ENCODE peak calls at places on chromosomes 12 and 14, in seven cellular contexts. J, P, W, Y, A, C and I are unnamed samples. For H3K4me1 and H3K36me3, the result is how much of the 10 kb centered on the place peaks cover.

GRCh38 chr12:51171884-51172514 is 936 bp downstream of the TFCP2 start:
- DNase-seq in J (no peak), P (no peak), W (no peak), Y (peak), A (no peak), C (peak), I (no peak)

GRCh38 chr14:20986811-20987210 is 3.0 kb upstream of the METTL17 start:
- DNase-seq in J (no peak), P (peak), W (peak), Y (no peak), A (no peak), C (no peak), I (no peak)

GRCh38 chr12:108265505-108265904 is 73.6 kb downstream of the CMKLR1 start:
- DNase-seq in J (no peak), P (no peak), W (no peak), Y (no peak), A (no peak), C (no peak), I (no peak)

GRCh38 chr12:8026282-8026637 is 6.3 kb upstream of the FOXJ2 start:
- DNase-seq in J (no peak), P (no peak), W (no peak), Y (no peak), A (no peak), C (no peak), I (no peak)

GRCh38 chr12:80794506-80794905 is 77.8 kb downstream of the MYF5 start:
- DNase-seq in J (no peak), P (no peak), W (no peak), Y (no peak), A (no peak), C (no peak), I (no peak)

GRCh38 chr14:77151245-77151644 is 9.7 kb upstream of the ZDHHC22 start:
- DNase-seq in J (no peak), P (peak), W (no peak), Y (peak), A (no peak), C (no peak), I (no peak)

GRCh38 chr12:43728117-43728516 is 30.5 kb downstream of the PUS7L start:
- DNase-seq in J (no peak), P (no peak), W (no peak), Y (no peak), A (no peak), C (no peak), I (no peak)

GRCh38 chr12:41604830-41605229 is 416.7 kb downstream of the PDZRN4 start:
- DNase-seq in J (no peak), P (no peak), W (no peak), Y (no peak), A (no peak), C (no peak), I (no peak)

GRCh38 chr14:76834296-76834695 is 8.1 kb downstream of the LRRC74A start:
- DNase-seq in J (no peak), P (no peak), W (no peak), Y (no peak), A (no peak), C (no peak), I (no peak)

GRCh38 chr12:120175537-120175936 is 19.0 kb downstream of the GCN1 start:
- DNase-seq in J (no peak), P (no peak), W (no peak), Y (no peak), A (no peak), C (no peak), I (no peak)

GRCh38 chr12:65156366-65156831 is 13.0 kb upstream of the LEMD3 start:
- DNase-seq in J (no peak), P (no peak), W (no peak), Y (peak), A (no peak), C (no peak), I (no peak)

GRCh38 chr14:104436047-104436531 is 143.5 kb upstream of the C14orf180 start:
- DNase-seq in J (peak), P (peak), W (no peak), Y (no peak), A (peak), C (peak), I (peak)

GRCh38 chr12:28427046-28427445 is 236.8 kb downstream of the CCDC91 start:
- DNase-seq in J (no peak), P (no peak), W (no peak), Y (no peak), A (no peak), C (no peak), I (no peak)

GRCh38 chr12:32901553-32901952 is 5.0 kb upstream of the PKP2 start:
- DNase-seq in J (no peak), P (no peak), W (no peak), Y (no peak), A (no peak), C (no peak), I (no peak)

GRCh38 chr14:74653386-74654138 is 41.5 kb upstream of the LTBP2 start:
- DNase-seq in J (no peak), P (no peak), W (no peak), Y (no peak), A (no peak), C (no peak), I (no peak)

GRCh38 chr14:28744126-28744525 is 22.5 kb upstream of the FOXG1 start:
- DNase-seq in J (no peak), P (no peak), W (no peak), Y (no peak), A (no peak), C (no peak), I (no peak)

DNA sequence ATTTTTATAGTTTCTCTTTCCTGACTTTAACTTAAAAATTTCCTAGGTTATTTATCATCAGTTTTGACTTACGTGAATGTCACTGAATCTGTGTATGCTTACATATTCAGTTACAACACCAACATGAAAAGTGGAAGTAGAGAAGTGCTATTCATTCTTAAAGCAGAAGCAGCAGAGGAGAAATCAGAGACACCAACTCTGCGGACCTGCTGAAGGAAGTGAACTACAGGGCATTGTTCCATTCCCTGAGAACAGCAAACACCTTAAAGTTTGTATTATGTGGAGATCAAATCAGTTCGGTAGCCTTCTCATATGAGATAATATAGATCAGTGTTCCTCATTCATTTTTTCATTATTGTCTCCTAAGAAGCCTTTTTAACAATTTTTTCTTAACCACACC is 34.2 kb downstream of the RAD51B start:
- DNase-seq in J (no peak), P (no peak), W (no peak), Y (no peak), A (no peak), C (no peak), I (no peak)
- TF ChIP-seq CTCF in J (no peak), P (no peak), W (no peak), Y (no peak), A (no peak), C (no peak), I (no peak)

GRCh38 chr14:23143911-23144310 is 24.9 kb upstream of the CEBPE start:
- DNase-seq in J (no peak), P (no peak), W (no peak), Y (no peak), A (no peak), C (no peak), I (no peak)

GRCh38 chr14:23141706-23142467 is 22.8 kb upstream of the CEBPE start:
- DNase-seq in J (peak), P (peak), W (no peak), Y (no peak), A (no peak), C (peak), I (peak)

GRCh38 chr14:23139874-23140273 is 20.8 kb upstream of the CEBPE start:
- DNase-seq in J (no peak), P (no peak), W (no peak), Y (no peak), A (no peak), C (no peak), I (no peak)

GRCh38 chr14:23140389-23140788 is 21.3 kb upstream of the CEBPE start:
- DNase-seq in J (no peak), P (no peak), W (no peak), Y (no peak), A (no peak), C (no peak), I (no peak)

DNA sequence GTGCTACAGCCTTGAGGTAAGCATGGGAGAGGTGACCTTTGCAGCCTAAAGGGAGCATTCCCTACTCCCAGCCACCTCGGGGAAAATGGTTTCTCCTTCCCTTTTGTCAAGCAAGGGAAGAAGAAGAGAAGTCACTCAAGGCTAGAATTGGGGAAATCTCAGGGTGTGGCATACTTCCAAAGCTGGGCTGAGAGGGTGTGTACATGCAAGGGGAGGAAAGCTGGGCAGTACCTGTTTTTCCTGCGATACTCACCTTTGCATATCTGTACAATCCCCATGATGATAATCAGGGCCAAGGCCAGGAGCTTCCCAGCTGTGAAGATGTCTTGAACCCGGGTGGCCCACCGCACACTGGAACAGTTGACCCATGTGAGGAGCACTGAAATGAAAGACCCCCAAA is 23.8 kb upstream of the CEBPE start:
- DNase-seq in J (no peak), P (no peak), W (no peak), Y (no peak), A (no peak), C (no peak), I (no peak)
- H3K4me1 ChIP-seq in J (under half), P (under half), W (under half), Y (under half), A (under half), C (half or more), I (under half)

GRCh38 chr12:11756022-11756421 is 106.5 kb downstream of the ETV6 start:
- DNase-seq in J (peak), P (peak), W (no peak), Y (no peak), A (no peak), C (no peak), I (no peak)
- H3K36me3 ChIP-seq in J (under half), P (under half), W (under half), Y (under half), A (under half), C (under half), I (under half)

GRCh38 chr12:20366776-20367409 is 1.4 kb upstream of the PDE3A start:
- DNase-seq in J (no peak), P (no peak), W (no peak), Y (no peak), A (no peak), C (no peak), I (no peak)

GRCh38 chr12:20369164-20370000 is 1.0 kb downstream of the PDE3A start:
- DNase-seq in J (peak), P (peak), W (no peak), Y (no peak), A (peak), C (peak), I (peak)

GRCh38 chr12:20370001-20370381 is 1.7 kb downstream of the PDE3A start:
- DNase-seq in J (no peak), P (peak), W (no peak), Y (no peak), A (peak), C (no peak), I (peak)

GRCh38 chr12:20368653-20369163 is 371 bp downstream of the PDE3A start:
- DNase-seq in J (peak), P (peak), W (no peak), Y (no peak), A (peak), C (no peak), I (peak)

DNA sequence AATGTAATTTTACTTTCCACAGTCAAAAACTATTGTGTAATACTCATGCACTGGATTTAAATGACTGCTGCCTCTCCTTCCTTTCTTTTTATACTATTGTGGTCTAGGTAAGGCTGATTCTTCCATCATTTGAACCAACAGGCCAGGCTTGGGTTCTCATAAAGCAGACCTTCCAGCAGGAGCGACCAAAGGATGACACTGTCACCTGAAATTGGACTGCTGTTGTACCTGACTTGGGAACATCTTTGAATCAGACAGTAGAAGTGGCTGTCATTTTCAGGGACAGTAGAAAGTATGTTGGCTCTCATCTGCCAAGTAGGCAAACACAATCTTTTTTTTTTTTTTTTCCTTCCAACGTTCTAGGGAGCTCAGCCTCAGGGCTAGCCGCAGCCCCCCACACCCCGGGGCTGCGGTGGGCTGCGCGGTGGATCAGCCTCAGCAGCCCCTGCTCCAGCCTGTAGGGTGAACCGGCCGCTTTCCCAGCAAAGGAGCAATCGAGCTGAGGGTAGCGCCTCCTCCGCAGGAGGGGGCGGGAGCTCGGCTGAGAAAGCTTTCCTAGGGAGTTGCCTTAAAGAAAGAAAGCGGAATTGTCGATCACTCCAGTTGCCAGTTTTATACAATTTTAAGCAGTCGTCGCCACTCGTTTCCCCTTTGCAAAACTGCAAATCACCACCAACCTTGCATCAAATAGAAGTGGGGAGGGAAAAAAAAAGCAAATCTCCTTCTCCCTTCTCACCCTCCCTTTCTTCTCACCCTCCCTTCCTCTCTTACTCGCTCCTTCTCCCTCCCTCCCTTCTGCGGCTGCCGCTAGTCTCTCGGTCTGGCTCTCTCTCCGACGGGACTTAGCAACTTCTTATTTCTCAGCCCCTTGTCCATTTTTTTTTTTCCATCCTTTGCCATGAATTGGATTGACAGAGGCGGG is at the start of gene PDE3A:
- DNase-seq in J (peak), P (peak), W (no peak), Y (no peak), A (peak), C (no peak), I (peak)
- TF ChIP-seq CTCF in J (no peak), P (peak), W (no peak), Y (no peak), A (no peak), C (no peak), I (peak)

GRCh38 chr14:55126089-55126488 is 3.0 kb upstream of the LGALS3 start:
- DNase-seq in J (no peak), P (no peak), W (no peak), Y (no peak), A (no peak), C (no peak), I (no peak)
- H3K4me1 ChIP-seq in J (half or more), P (under half), W (under half), Y (under half), A (under half), C (half or more), I (half or more)

DNA sequence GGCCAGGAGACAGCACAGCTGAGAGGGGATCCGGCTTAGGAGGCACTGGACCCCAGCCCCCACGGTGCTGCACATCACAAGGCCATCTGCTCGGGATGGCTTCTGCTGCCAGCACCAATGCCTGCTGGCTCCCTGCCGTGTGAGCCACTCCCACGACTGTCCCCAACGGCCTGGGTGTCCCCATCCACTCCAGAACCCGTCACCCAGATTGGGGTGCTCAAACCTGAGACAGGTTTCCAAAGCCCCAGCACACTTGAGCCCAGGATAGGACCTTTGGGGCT is 102.4 kb downstream of the RFLNA start:
- DNase-seq in J (no peak), P (no peak), W (no peak), Y (no peak), A (no peak), C (no peak), I (no peak)
- H3K36me3 ChIP-seq in J (under half), P (under half), W (under half), Y (under half), A (half or more), C (half or more), I (half or more)

GRCh38 chr14:102590667-102591099 is 1.8 kb upstream of the RCOR1 start:
- DNase-seq in J (peak), P (peak), W (no peak), Y (peak), A (peak), C (peak), I (no peak)
- TF ChIP-seq CTCF in J (peak), P (peak), W (peak), Y (peak), A (no peak), C (no peak), I (peak)

GRCh38 chr14:69606816-69607215 is 4.6 kb upstream of the SUSD6 start:
- DNase-seq in J (no peak), P (no peak), W (no peak), Y (no peak), A (no peak), C (no peak), I (no peak)
- H3K4me1 ChIP-seq in J (under half), P (under half), W (under half), Y (under half), A (under half), C (under half), I (under half)

GRCh38 chr12:23488130-23488529 is 461.3 kb downstream of the SOX5 start:
- DNase-seq in J (no peak), P (no peak), W (no peak), Y (no peak), A (no peak), C (no peak), I (no peak)
- H3K36me3 ChIP-seq in J (under half), P (under half), W (under half), Y (under half), A (under half), C (under half), I (under half)

GRCh38 chr14:38211258-38211735 is 3.6 kb downstream of the SSTR1 start:
- DNase-seq in J (no peak), P (no peak), W (no peak), Y (no peak), A (peak), C (no peak), I (no peak)

GRCh38 chr14:38208825-38209562 is 1.3 kb downstream of the SSTR1 start:
- DNase-seq in J (peak), P (peak), W (no peak), Y (no peak), A (peak), C (peak), I (peak)

GRCh38 chr14:38209572-38210159 is 2.0 kb downstream of the SSTR1 start:
- DNase-seq in J (no peak), P (no peak), W (no peak), Y (no peak), A (peak), C (peak), I (no peak)

GRCh38 chr14:38210168-38210567 is 2.5 kb downstream of the SSTR1 start:
- DNase-seq in J (no peak), P (no peak), W (no peak), Y (no peak), A (peak), C (peak), I (no peak)

DNA sequence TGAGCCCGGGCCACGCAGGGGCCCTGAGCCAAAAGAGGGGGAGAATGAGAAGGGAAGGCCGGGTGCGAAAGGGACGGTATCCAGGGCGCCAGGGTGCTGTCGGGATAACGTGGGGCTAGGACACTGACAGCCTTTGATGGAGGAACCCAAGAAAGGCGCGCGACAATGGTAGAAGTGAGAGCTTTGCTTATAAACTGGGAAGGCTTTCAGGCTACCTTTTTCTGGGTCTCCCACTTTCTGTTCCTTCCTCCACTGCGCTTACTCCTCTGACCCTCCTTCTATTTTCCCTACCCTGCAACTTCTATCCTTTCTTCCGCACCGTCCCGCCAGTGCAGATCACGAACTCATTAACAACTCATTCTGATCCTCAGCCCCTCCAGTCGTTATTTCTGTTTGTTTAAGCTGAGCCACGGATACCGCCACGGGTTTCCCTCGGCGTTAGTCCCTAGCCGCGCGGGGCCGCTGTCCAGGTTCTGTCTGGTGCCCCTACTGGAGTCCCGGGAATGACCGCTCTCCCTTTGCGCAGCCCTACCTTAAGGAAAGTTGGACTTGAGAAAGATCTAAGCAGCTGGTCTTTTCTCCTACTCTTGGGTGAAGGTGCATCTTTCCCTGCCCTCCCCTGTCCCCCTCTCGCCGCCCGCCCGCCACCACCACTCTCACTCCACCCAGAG is 3.0 kb downstream of the SSTR1 start:
- DNase-seq in J (no peak), P (peak), W (no peak), Y (no peak), A (peak), C (peak), I (peak)
- TF ChIP-seq CTCF in J (peak), P (no peak), W (peak), Y (no peak), A (no peak), C (no peak), I (peak)